ENCODE peak calls at places on chromosomes 16 and 17, in four cellular contexts. Q, N, R and H are unnamed samples.
A peak's percentile ranks its signal among the peaks of the same experiment; 100 is the strongest.

GRCh38 chr17:33142703-33143299 is 150.3 kb downstream of the ASIC2 start:
- DNase-seq in Q (no peak), N (no peak), R (no peak), H (peak; percentile 55)

GRCh38 chr17:76345377-76345945 is 8.3 kb downstream of the PRPSAP1 start:
- DNase-seq in Q (no peak), N (no peak), R (peak; percentile 75), H (peak; percentile 49)

GRCh38 chr16:47928008-47928407 is 227.8 kb downstream of the ABCC12 start:
- DNase-seq in Q (no peak), N (no peak), R (peak; percentile 44), H (peak; percentile 25)

GRCh38 chr17:43211480-43212402 is at the start of gene TMEM106A:
- DNase-seq in Q (peak; percentile 34), N (peak; percentile 59), R (peak; percentile 75), H (no peak)

GRCh38 chr17:12088035-12088434 is 67.4 kb downstream of the MAP2K4 start:
- DNase-seq in Q (no peak), N (no peak), R (peak; percentile 54), H (no peak)

GRCh38 chr16:17258848-17259713 is 211.7 kb downstream of the XYLT1 start:
- DNase-seq in Q (no peak), N (peak; percentile 79), R (no peak), H (peak; percentile 41)

GRCh38 chr16:73161977-73162376 is 114.0 kb upstream of the ZFHX3 start:
- DNase-seq in Q (no peak), N (no peak), R (peak; percentile 78), H (no peak)

GRCh38 chr17:75513667-75514052 is 1.7 kb downstream of the CASKIN2 start:
- DNase-seq in Q (no peak), N (no peak), R (no peak), H (no peak)

GRCh38 chr17:80904036-80904435 is 87.6 kb upstream of the CHMP6 start:
- DNase-seq in Q (no peak), N (no peak), R (no peak), H (no peak)

GRCh38 chr16:2912330-2913199 is 834 bp downstream of the FLYWCH1 start:
- DNase-seq in Q (no peak), N (no peak), R (peak; percentile 6), H (peak; percentile 56)

GRCh38 chr16:66588981-66589713 is 9.9 kb downstream of the CMTM2 start:
- DNase-seq in Q (no peak), N (no peak), R (peak; percentile 55), H (peak; percentile 72)

GRCh38 chr16:86946396-86946795 is 368.0 kb downstream of the FOXL1 start:
- DNase-seq in Q (peak; percentile 25), N (no peak), R (peak; percentile 9), H (no peak)

GRCh38 chr17:4176803-4177472 is 33.9 kb downstream of the CYB5D2 start:
- DNase-seq in Q (no peak), N (no peak), R (no peak), H (no peak)

GRCh38 chr16:85173981-85174751 is 61.9 kb upstream of the CIBAR2 start:
- DNase-seq in Q (no peak), N (no peak), R (peak; percentile 53), H (no peak)

GRCh38 chr17:77476920-77477805 is 336.4 kb downstream of the SEC14L1 start:
- DNase-seq in Q (no peak), N (no peak), R (no peak), H (no peak)

GRCh38 chr16:23114131-23114904 is 34.9 kb downstream of the USP31 start:
- DNase-seq in Q (no peak), N (no peak), R (no peak), H (no peak)

GRCh38 chr17:58153046-58153445 is 4.9 kb downstream of the OR4D1 start:
- DNase-seq in Q (no peak), N (no peak), R (no peak), H (no peak)

GRCh38 chr16:46908540-46909372 is 24.6 kb downstream of the GPT2 start:
- DNase-seq in Q (peak; percentile 27), N (no peak), R (peak; percentile 71), H (peak; percentile 67)

GRCh38 chr16:79658301-79659001 is 57.9 kb upstream of the MAF start:
- DNase-seq in Q (no peak), N (no peak), R (peak; percentile 22), H (no peak)

GRCh38 chr16:7835032-7835431 is 502.4 kb downstream of the RBFOX1 start:
- DNase-seq in Q (no peak), N (no peak), R (no peak), H (no peak)

GRCh38 chr16:88854306-88855111 is 2.2 kb downstream of the GALNS start:
- DNase-seq in Q (no peak), N (no peak), R (no peak), H (peak; percentile 66)

GRCh38 chr17:80118601-80119270 is 17.4 kb downstream of the GAA start:
- DNase-seq in Q (no peak), N (no peak), R (no peak), H (peak; percentile 11)

GRCh38 chr17:17940451-17940911 is 31.7 kb downstream of the TOM1L2 start:
- DNase-seq in Q (no peak), N (no peak), R (no peak), H (no peak)

GRCh38 chr16:50386139-50386538 is 17.4 kb upstream of the BRD7 start:
- DNase-seq in Q (no peak), N (no peak), R (no peak), H (peak; percentile 67)
- TF ChIP-seq BRCA1 in Q (no peak), N (no peak), R (no peak), H (no peak)

DNA sequence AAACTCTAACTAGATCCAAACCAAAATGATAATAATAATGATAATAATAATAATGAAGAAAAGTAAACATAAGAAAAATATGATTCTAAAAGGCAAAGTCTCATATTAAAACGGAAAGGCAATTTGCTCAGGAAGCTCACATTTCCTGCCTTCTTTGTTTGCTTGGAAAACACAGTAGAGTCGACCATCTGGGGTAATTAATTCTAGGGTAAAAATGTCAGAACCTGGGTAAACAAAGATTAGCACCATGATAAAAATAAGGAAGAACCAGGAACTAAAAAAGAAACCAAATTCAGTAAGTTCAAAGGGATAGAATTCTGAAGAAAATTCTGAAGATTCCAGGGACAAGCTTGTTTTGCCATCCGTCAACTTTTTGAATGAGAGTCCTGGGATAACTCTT is 16.2 kb downstream of the KRABD2 start:
- DNase-seq in Q (no peak), N (no peak), R (no peak), H (no peak)
- TF ChIP-seq SIN3A in Q (no peak), N (no peak), R (no peak), H (no peak)

GRCh38 chr17:29180051-29180787 is at the start of gene MYO18A:
- DNase-seq in Q (peak; percentile 41), N (no peak), R (peak; percentile 45), H (peak; percentile 82)

GRCh38 chr17:29178750-29179231 is 1.4 kb downstream of the MYO18A start:
- DNase-seq in Q (no peak), N (no peak), R (peak; percentile 29), H (no peak)

GRCh38 chr17:29177871-29178749 is 2.1 kb downstream of the MYO18A start:
- DNase-seq in Q (no peak), N (no peak), R (peak; percentile 92), H (peak; percentile 52)

GRCh38 chr17:29180788-29181160 is 576 bp upstream of the MYO18A start:
- DNase-seq in Q (no peak), N (no peak), R (no peak), H (no peak)

DNA sequence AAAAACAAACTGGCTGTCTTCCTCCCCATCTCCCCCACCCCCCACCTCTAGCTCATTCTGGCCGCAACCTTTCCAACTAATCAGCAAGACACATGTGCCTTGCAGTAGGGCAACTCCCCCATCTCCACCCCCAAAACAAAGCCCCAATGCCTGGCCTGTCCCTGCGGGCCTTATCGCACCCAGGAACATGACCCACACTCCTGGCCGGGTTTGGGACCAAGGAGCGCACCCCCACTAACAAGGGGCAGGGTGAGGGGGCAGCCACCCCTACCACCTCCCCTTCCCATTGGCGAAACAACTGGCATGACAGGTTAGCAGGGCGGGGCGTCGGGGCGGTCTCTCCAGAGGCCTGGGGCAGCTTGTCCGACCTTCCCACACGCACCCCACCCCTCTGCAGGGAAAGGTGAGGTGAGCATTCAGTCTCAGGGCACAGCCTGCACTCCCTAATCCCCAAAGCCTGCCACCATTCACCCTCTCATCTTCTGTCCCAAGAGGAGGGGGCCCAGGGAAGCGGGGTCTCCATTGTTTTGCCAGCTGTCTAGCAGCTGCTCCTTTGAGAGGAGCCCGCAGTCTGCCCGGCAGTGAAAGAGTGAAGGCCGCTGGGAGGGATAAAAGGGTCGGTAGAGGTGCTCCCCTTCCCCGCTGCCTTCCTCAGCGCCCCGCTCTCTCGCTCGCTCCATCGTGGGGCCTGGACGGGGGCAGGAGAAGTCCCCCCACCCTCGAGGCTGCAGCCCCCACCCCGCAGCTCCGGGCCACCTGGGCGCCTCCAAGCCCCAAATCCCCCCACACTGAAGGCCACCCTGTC is 764 bp downstream of the MYO18A start:
- DNase-seq in Q (peak; percentile 70), N (no peak), R (peak; percentile 89), H (peak; percentile 87)
- TF ChIP-seq BRCA1 in Q (no peak), N (no peak), R (peak; percentile 41), H (no peak)

GRCh38 chr16:56428087-56428486 is 2.7 kb upstream of the AMFR start:
- DNase-seq in Q (no peak), N (no peak), R (no peak), H (no peak)

GRCh38 chr16:56424791-56425438 is 430 bp downstream of the AMFR start:
- DNase-seq in Q (no peak), N (no peak), R (no peak), H (peak; percentile 79)

GRCh38 chr16:56424404-56424765 is 960 bp downstream of the AMFR start:
- DNase-seq in Q (no peak), N (no peak), R (no peak), H (no peak)

GRCh38 chr16:56425439-56425832 is at the start of gene AMFR:
- DNase-seq in Q (peak; percentile 31), N (no peak), R (peak; percentile 74), H (peak; percentile 87)

GRCh38 chr16:56426585-56426984 is 1.2 kb upstream of the AMFR start:
- DNase-seq in Q (no peak), N (no peak), R (no peak), H (no peak)
- TF ChIP-seq SIN3A in Q (no peak), N (no peak), R (no peak), H (no peak)

GRCh38 chr17:42180922-42181850 is at the start of gene KCNH4:
- DNase-seq in Q (no peak), N (peak; percentile 58), R (peak; percentile 39), H (peak; percentile 97)
- TF ChIP-seq BRCA1 in Q (no peak), N (no peak), R (no peak), H (no peak)